ENCODE peak calls at places on chromosomes 7 and 10, in four cellular contexts. P is BJ; H is bronchial epithelial cell; L is effector CD4-positive, alpha-beta T cell. X is an unnamed sample.

GRCh38 chr7:80428161-80429054 is 83.5 kb downstream of the GNAT3 start:
- DNase-seq in P (no peak), H (peak; percentile 69), L (no peak), X (no peak)

GRCh38 chr7:30163231-30163894 is 28.6 kb downstream of the MTURN start:
- DNase-seq in P (no peak), H (peak; percentile 94), L (no peak), X (no peak)

GRCh38 chr10:114916653-114917052 is 21.3 kb upstream of the TRUB1 start:
- DNase-seq in P (no peak), H (no peak), L (no peak), X (no peak)

GRCh38 chr7:31875424-31875823 is 188.4 kb downstream of the PPP1R17 start:
- DNase-seq in P (no peak), H (peak; percentile 25), L (no peak), X (no peak)

GRCh38 chr10:43055991-43056567 is 20.8 kb upstream of the RET start:
- DNase-seq in P (no peak), H (no peak), L (no peak), X (no peak)

GRCh38 chr10:71684356-71685173 is 35.0 kb downstream of the C10orf105 start:
- DNase-seq in P (no peak), H (no peak), L (no peak), X (no peak)

GRCh38 chr10:96619120-96619519 is 32.3 kb upstream of the TM9SF3 start:
- DNase-seq in P (no peak), H (no peak), L (no peak), X (no peak)

GRCh38 chr10:61749271-61749670 is 86.5 kb downstream of the CABCOCO1 start:
- DNase-seq in P (no peak), H (no peak), L (no peak), X (no peak)

GRCh38 chr7:93894426-93894825 is 3.9 kb upstream of the TFPI2 start:
- DNase-seq in P (no peak), H (peak; percentile 28), L (no peak), X (no peak)

GRCh38 chr7:11192506-11192905 is 218.8 kb downstream of the PHF14 start:
- DNase-seq in P (no peak), H (no peak), L (no peak), X (no peak)

GRCh38 chr7:46385662-46386309 is 464.7 kb upstream of the IGFBP3 start:
- DNase-seq in P (peak; percentile 96), H (peak; percentile 80), L (no peak), X (peak; percentile 79)

GRCh38 chr7:16838386-16838785 is 33.6 kb upstream of the AGR2 start:
- DNase-seq in P (no peak), H (no peak), L (no peak), X (no peak)

GRCh38 chr10:37434091-37434490 is 308.7 kb downstream of the ANKRD30A start:
- DNase-seq in P (no peak), H (peak; percentile 37), L (no peak), X (no peak)

GRCh38 chr7:106062521-106062931 is 49.6 kb downstream of the SYPL1 start:
- DNase-seq in P (no peak), H (peak; percentile 94), L (no peak), X (no peak)

GRCh38 chr7:38903057-38903456 is 5.9 kb downstream of the VPS41 start:
- DNase-seq in P (no peak), H (no peak), L (no peak), X (no peak)

GRCh38 chr10:71728218-71728737 is 8.7 kb upstream of the C10orf105 start:
- DNase-seq in P (no peak), H (no peak), L (no peak), X (no peak)

GRCh38 chr7:130951303-130951975 is 217.4 kb upstream of the KLF14 start:
- DNase-seq in P (no peak), H (no peak), L (no peak), X (no peak)

GRCh38 chr7:136086712-136087111 is 109.6 kb upstream of the MTPN start:
- DNase-seq in P (peak; percentile 26), H (peak; percentile 83), L (no peak), X (peak; percentile 69)

GRCh38 chr10:75043256-75044121 is 68.0 kb upstream of the SAMD8 start:
- DNase-seq in P (no peak), H (no peak), L (peak; percentile 17), X (no peak)

GRCh38 chr10:5975641-5976473 is 1.5 kb downstream of the IL15RA start:
- DNase-seq in P (no peak), H (no peak), L (no peak), X (no peak)

GRCh38 chr7:343227-343822 is 53.4 kb downstream of the FOXL3 start:
- DNase-seq in P (no peak), H (no peak), L (no peak), X (no peak)

GRCh38 chr7:73894851-73895441 is 34.0 kb downstream of the TMEM270 start:
- DNase-seq in P (peak; percentile 99), H (peak; percentile 8), L (no peak), X (peak; percentile 78)

GRCh38 chr7:101302641-101303101 is 18.9 kb downstream of the IFT22 start:
- DNase-seq in P (no peak), H (no peak), L (no peak), X (no peak)

GRCh38 chr7:46607176-46607575 is 686.1 kb upstream of the IGFBP3 start:
- DNase-seq in P (no peak), H (no peak), L (no peak), X (no peak)

GRCh38 chr10:31926765-31927596 is 1.6 kb downstream of the ARHGAP12 start:
- DNase-seq in P (no peak), H (peak; percentile 40), L (no peak), X (no peak)

GRCh38 chr7:120014920-120015465 is 258.0 kb upstream of the KCND2 start:
- DNase-seq in P (no peak), H (no peak), L (no peak), X (no peak)

GRCh38 chr7:106611911-106612310 is 49.0 kb downstream of the CCDC71L start:
- DNase-seq in P (no peak), H (peak; percentile 57), L (no peak), X (no peak)

GRCh38 chr7:64882341-64883112 is 20.5 kb upstream of the ZNF273 start:
- DNase-seq in P (no peak), H (peak; percentile 48), L (no peak), X (no peak)

GRCh38 chr10:27614776-27615175 is 110.7 kb downstream of the RAB18 start:
- DNase-seq in P (no peak), H (no peak), L (no peak), X (no peak)